ENCODE peak calls at places on chromosomes 13 and 19, in four cellular contexts. O, U, R and S are unnamed samples.

GRCh38 chr13:77751513-77752456 is 54.3 kb downstream of the SLAIN1 start:
- DNase-seq in O (no peak), U (peak), R (peak), S (peak)

GRCh38 chr13:27638521-27638920 is 16.8 kb downstream of the POLR1D start:
- DNase-seq in O (no peak), U (no peak), R (no peak), S (no peak)

GRCh38 chr13:49472186-49472585 is 23.6 kb upstream of the PHF11 start:
- DNase-seq in O (no peak), U (no peak), R (no peak), S (no peak)

GRCh38 chr13:32153056-32153455 is 121.5 kb downstream of the FRY start:
- DNase-seq in O (no peak), U (no peak), R (no peak), S (no peak)

GRCh38 chr19:53942001-53942786 is 20.5 kb upstream of the CACNG8 start:
- DNase-seq in O (no peak), U (peak), R (no peak), S (peak)

GRCh38 chr19:38068851-38069250 is 155.2 kb downstream of the DPF1 start:
- DNase-seq in O (no peak), U (no peak), R (no peak), S (no peak)

GRCh38 chr13:97430296-97430695 is 3.7 kb upstream of the RAP2A start:
- DNase-seq in O (no peak), U (no peak), R (no peak), S (no peak)

GRCh38 chr13:28636677-28637317 is 22.1 kb upstream of the POMP start:
- DNase-seq in O (no peak), U (peak), R (peak), S (no peak)

GRCh38 chr13:79450110-79450509 is 30.8 kb upstream of the NDFIP2 start:
- DNase-seq in O (no peak), U (no peak), R (no peak), S (no peak)

GRCh38 chr13:35769812-35770211 is 293.3 kb upstream of the MAB21L1 start:
- DNase-seq in O (no peak), U (no peak), R (no peak), S (no peak)

GRCh38 chr13:75384881-75385707 is 96.9 kb downstream of the TBC1D4 start:
- DNase-seq in O (no peak), U (no peak), R (peak), S (no peak)

GRCh38 chr13:105272660-105273631 is 1262.5 kb downstream of the EFNB2 start:
- DNase-seq in O (no peak), U (no peak), R (no peak), S (no peak)

GRCh38 chr13:100382787-100383186 is 205.8 kb downstream of the GGACT start:
- DNase-seq in O (no peak), U (no peak), R (no peak), S (no peak)

GRCh38 chr19:49851456-49852259 is 699 bp downstream of the PTOV1 start:
- DNase-seq in O (no peak), U (no peak), R (peak), S (no peak)

GRCh38 chr13:81480634-81481033 is 1139.7 kb upstream of the SPRY2 start:
- DNase-seq in O (no peak), U (no peak), R (no peak), S (peak)

GRCh38 chr13:73745190-73745589 is 389.0 kb downstream of the KLF12 start:
- DNase-seq in O (no peak), U (no peak), R (no peak), S (no peak)

GRCh38 chr19:36151144-36152051 is 849 bp downstream of the COX7A1 start:
- DNase-seq in O (no peak), U (no peak), R (no peak), S (no peak)

GRCh38 chr19:45320997-45321775 is 1.5 kb downstream of the CKM start:
- DNase-seq in O (no peak), U (no peak), R (no peak), S (no peak)

GRCh38 chr19:3073931-3074595 is 11.8 kb upstream of the TLE5 start:
- DNase-seq in O (no peak), U (no peak), R (no peak), S (no peak)

GRCh38 chr19:33673996-33674395 is 52.2 kb downstream of the CHST8 start:
- DNase-seq in O (no peak), U (no peak), R (no peak), S (no peak)

GRCh38 chr19:1853295-1854031 is 5.2 kb upstream of the REXO1 start:
- DNase-seq in O (peak), U (peak), R (peak), S (peak)

GRCh38 chr13:107348471-107348870 is 780.5 kb upstream of the ARGLU1 start:
- DNase-seq in O (no peak), U (no peak), R (no peak), S (no peak)